ENCODE peak calls at places on chromosome 15, in ten cellular contexts. J is mammary epithelial cell, T is tibial nerve, C is Peyer's patch, I is cardiac muscle cell, Q is colonic mucosa, E is GM12865, R is AG10803, U is cardiac fibroblast, F is prostate gland. X is an unnamed sample.

GRCh38 chr15:57112178-57112577 is 193.7 kb downstream of the TCF12 start:
- DNase-seq in J (peak), T (no peak), C (no peak), I (no peak), Q (no peak), E (no peak), R (no peak), U (no peak), F (no peak), X (no peak)

GRCh38 chr15:45630958-45631691 is 3.7 kb upstream of the SQOR start:
- DNase-seq in J (peak), T (no peak), C (peak), I (peak), Q (peak), E (peak), R (peak), U (peak), F (no peak), X (peak)

GRCh38 chr15:40309344-40309862 is 1.7 kb upstream of the PLCB2 start:
- DNase-seq in J (no peak), T (no peak), C (no peak), I (no peak), Q (no peak), E (no peak), R (no peak), U (no peak), F (no peak), X (no peak)

GRCh38 chr15:73389539-73389938 is 20.8 kb upstream of the HCN4 start:
- DNase-seq in J (no peak), T (no peak), C (no peak), I (no peak), Q (no peak), E (no peak), R (no peak), U (no peak), F (no peak), X (no peak)

GRCh38 chr15:77974098-77974414 is 103.5 kb downstream of the TBC1D2B start:
- DNase-seq in J (no peak), T (no peak), C (no peak), I (peak), Q (peak), E (no peak), R (peak), U (peak), F (no peak), X (no peak)

GRCh38 chr15:35089556-35089955 is 4.5 kb upstream of the NANOGP8 start:
- DNase-seq in J (no peak), T (no peak), C (no peak), I (no peak), Q (no peak), E (no peak), R (no peak), U (no peak), F (no peak), X (no peak)

GRCh38 chr15:44706946-44707636 is 4.0 kb downstream of the PATL2 start:
- DNase-seq in J (peak), T (no peak), C (peak), I (no peak), Q (peak), E (no peak), R (no peak), U (no peak), F (no peak), X (no peak)

GRCh38 chr15:62390793-62391543 is 225.9 kb upstream of the C2CD4B start:
- DNase-seq in J (peak), T (peak), C (peak), I (peak), Q (peak), E (peak), R (peak), U (peak), F (peak), X (no peak)

GRCh38 chr15:64149424-64150235 is 1.9 kb upstream of the SNX22 start:
- DNase-seq in J (peak), T (no peak), C (no peak), I (peak), Q (peak), E (peak), R (no peak), U (peak), F (no peak), X (no peak)

GRCh38 chr15:90151989-90152645 is 49.0 kb upstream of the SEMA4B start:
- DNase-seq in J (no peak), T (no peak), C (no peak), I (no peak), Q (no peak), E (no peak), R (no peak), U (no peak), F (peak), X (no peak)

GRCh38 chr15:81575436-81576123 is 201.6 kb upstream of the TMC3 start:
- DNase-seq in J (peak), T (no peak), C (no peak), I (peak), Q (no peak), E (no peak), R (no peak), U (peak), F (no peak), X (no peak)

GRCh38 chr15:90903733-90904536 is 833 bp downstream of the MAN2A2 start:
- DNase-seq in J (no peak), T (no peak), C (no peak), I (no peak), Q (peak), E (peak), R (no peak), U (no peak), F (no peak), X (no peak)

GRCh38 chr15:80106051-80106450 is 46.6 kb downstream of the ZFAND6 start:
- DNase-seq in J (peak), T (no peak), C (no peak), I (peak), Q (no peak), E (no peak), R (peak), U (peak), F (no peak), X (peak)

GRCh38 chr15:67025719-67026118 is 39.7 kb upstream of the SMAD3 start:
- DNase-seq in J (peak), T (peak), C (no peak), I (peak), Q (peak), E (no peak), R (peak), U (peak), F (no peak), X (peak)

GRCh38 chr15:63013052-63013808 is 29.3 kb upstream of the TPM1 start:
- DNase-seq in J (peak), T (peak), C (no peak), I (peak), Q (no peak), E (no peak), R (peak), U (peak), F (no peak), X (no peak)

GRCh38 chr15:59976480-59976879 is 27.6 kb upstream of the FOXB1 start:
- DNase-seq in J (no peak), T (no peak), C (peak), I (no peak), Q (no peak), E (peak), R (no peak), U (no peak), F (no peak), X (no peak)

GRCh38 chr15:65027593-65027992 is 1.8 kb downstream of the MTFMT start:
- DNase-seq in J (no peak), T (no peak), C (no peak), I (no peak), Q (no peak), E (no peak), R (no peak), U (no peak), F (no peak), X (no peak)

GRCh38 chr15:90598053-90598577 is 68.4 kb downstream of the CRTC3 start:
- DNase-seq in J (no peak), T (peak), C (peak), I (peak), Q (peak), E (peak), R (peak), U (peak), F (no peak), X (no peak)

GRCh38 chr15:44183363-44183762 is 11.7 kb downstream of the FRMD5 start:
- DNase-seq in J (no peak), T (no peak), C (no peak), I (no peak), Q (no peak), E (no peak), R (no peak), U (no peak), F (no peak), X (no peak)

GRCh38 chr15:98121957-98122356 is 161.5 kb downstream of the ARRDC4 start:
- DNase-seq in J (no peak), T (no peak), C (no peak), I (no peak), Q (no peak), E (no peak), R (peak), U (no peak), F (no peak), X (no peak)

GRCh38 chr15:33200444-33200843 is 5.9 kb upstream of the FMN1 start:
- DNase-seq in J (no peak), T (no peak), C (peak), I (no peak), Q (no peak), E (no peak), R (no peak), U (no peak), F (no peak), X (no peak)

GRCh38 chr15:33197636-33198035 is 3.1 kb upstream of the FMN1 start:
- DNase-seq in J (no peak), T (no peak), C (no peak), I (no peak), Q (no peak), E (no peak), R (no peak), U (no peak), F (no peak), X (no peak)

GRCh38 chr15:33200903-33201302 is 6.4 kb upstream of the FMN1 start:
- DNase-seq in J (no peak), T (no peak), C (no peak), I (no peak), Q (no peak), E (no peak), R (no peak), U (no peak), F (no peak), X (no peak)

GRCh38 chr15:33204087-33204486 is 9.6 kb upstream of the FMN1 start:
- DNase-seq in J (no peak), T (no peak), C (no peak), I (no peak), Q (no peak), E (no peak), R (no peak), U (no peak), F (no peak), X (no peak)

GRCh38 chr15:33201376-33202189 is 7.1 kb upstream of the FMN1 start:
- DNase-seq in J (peak), T (no peak), C (peak), I (peak), Q (peak), E (peak), R (peak), U (peak), F (no peak), X (no peak)
- TF ChIP-seq CTCF in J (peak), T (no peak), C (peak), I (no peak), Q (no peak), E (no peak), R (no peak), U (peak), F (no peak), X (no peak)

GRCh38 chr15:68580883-68581155 is 2.0 kb downstream of the CORO2B start:
- DNase-seq in J (no peak), T (no peak), C (no peak), I (no peak), Q (no peak), E (no peak), R (no peak), U (no peak), F (no peak), X (no peak)

GRCh38 chr15:68580026-68580882 is 1.5 kb downstream of the CORO2B start:
- DNase-seq in J (no peak), T (no peak), C (no peak), I (no peak), Q (no peak), E (no peak), R (no peak), U (no peak), F (no peak), X (no peak)

GRCh38 chr15:68582236-68582635 is 3.4 kb downstream of the CORO2B start:
- DNase-seq in J (no peak), T (no peak), C (no peak), I (no peak), Q (no peak), E (no peak), R (no peak), U (no peak), F (no peak), X (no peak)

GRCh38 chr15:68582864-68583263 is 4.1 kb downstream of the CORO2B start:
- DNase-seq in J (no peak), T (no peak), C (no peak), I (no peak), Q (no peak), E (no peak), R (no peak), U (no peak), F (no peak), X (no peak)

GRCh38 chr15:68581725-68582124 is 2.9 kb downstream of the CORO2B start:
- DNase-seq in J (no peak), T (no peak), C (no peak), I (no peak), Q (no peak), E (no peak), R (no peak), U (no peak), F (no peak), X (no peak)
- H3K4me3 ChIP-seq in J (no peak), T (no peak), C (no peak), I (no peak), Q (no peak), E (no peak), R (no peak), U (no peak), F (no peak), X (no peak)

GRCh38 chr15:38853608-38854007 is 289.0 kb upstream of the RASGRP1 start:
- DNase-seq in J (peak), T (no peak), C (no peak), I (peak), Q (no peak), E (peak), R (peak), U (peak), F (no peak), X (no peak)
- TF ChIP-seq CTCF in J (peak), T (no peak), C (no peak), I (peak), Q (no peak), E (peak), R (peak), U (peak), F (no peak), X (peak)

DNA sequence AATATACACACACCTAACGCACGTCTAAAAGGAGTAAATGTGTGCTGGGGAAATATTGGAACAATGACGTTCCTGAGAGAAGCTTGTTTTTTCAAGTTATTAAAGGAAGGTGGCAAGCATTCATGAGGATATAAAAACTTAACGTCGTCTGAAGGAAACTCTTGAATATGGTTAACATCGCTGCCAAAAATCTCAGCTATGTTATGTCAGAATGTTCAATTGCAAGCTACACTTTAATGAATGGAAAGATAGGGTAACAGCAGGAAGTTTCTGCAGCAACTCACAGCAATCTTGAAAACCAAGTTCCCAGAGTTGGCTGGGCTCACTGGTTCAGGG is 54.3 kb upstream of the MEF2A start:
- DNase-seq in J (no peak), T (no peak), C (no peak), I (peak), Q (no peak), E (peak), R (peak), U (peak), F (no peak), X (peak)
- H3K4me3 ChIP-seq in J (no peak), T (no peak), C (peak), I (no peak), Q (no peak), E (peak), R (peak), U (no peak), F (no peak), X (no peak)

X was measured in AG09309.